ENCODE peak calls at places on chromosome 1, in nine cellular contexts. One of them, this sample, is unnamed.

GRCh38 chr1:146012703-146013565 is 8.6 kb downstream of the HJV start:
- DNase-seq in mesenteric fat pad: no peak
- DNase-seq in EL: peak; percentile 81
- DNase-seq in NCI-H460: peak; percentile 84
- DNase-seq in GM13977: peak; percentile 71
- DNase-seq in activated T-cell treated with anti-CD3 and anti-CD28 coated beads for 48 hours: no peak
- DNase-seq in nucleus accumbens: no peak
- DNase-seq in mucosa of gallbladder: peak; percentile 72
- DNase-seq in tibial nerve: peak; percentile 87
- DNase-seq in this sample: peak; percentile 65

GRCh38 chr1:10901091-10901893 is 104.8 kb upstream of the CASZ1 start:
- DNase-seq in tibial nerve: no peak
- DNase-seq in mucosa of gallbladder: no peak
- DNase-seq in nucleus accumbens: no peak
- DNase-seq in activated T-cell treated with anti-CD3 and anti-CD28 coated beads for 48 hours: no peak
- DNase-seq in mesenteric fat pad: no peak
- DNase-seq in EL: no peak
- DNase-seq in NCI-H460: no peak
- DNase-seq in GM13977: no peak
- DNase-seq in this sample: no peak

GRCh38 chr1:194339451-194339850 is 1153.0 kb upstream of the B3GALT2 start:
- DNase-seq in GM13977: no peak
- DNase-seq in nucleus accumbens: no peak
- DNase-seq in EL: no peak
- DNase-seq in mucosa of gallbladder: no peak
- DNase-seq in mesenteric fat pad: no peak
- DNase-seq in activated T-cell treated with anti-CD3 and anti-CD28 coated beads for 48 hours: no peak
- DNase-seq in NCI-H460: no peak
- DNase-seq in tibial nerve: no peak
- DNase-seq in this sample: no peak

GRCh38 chr1:156490401-156491032 is 10.1 kb downstream of the MEF2D start:
- DNase-seq in activated T-cell treated with anti-CD3 and anti-CD28 coated beads for 48 hours: no peak
- DNase-seq in GM13977: no peak
- DNase-seq in mucosa of gallbladder: no peak
- DNase-seq in tibial nerve: no peak
- DNase-seq in EL: peak; percentile 33
- DNase-seq in nucleus accumbens: no peak
- DNase-seq in NCI-H460: no peak
- DNase-seq in mesenteric fat pad: no peak
- DNase-seq in this sample: no peak

GRCh38 chr1:7783178-7783711 is 846 bp upstream of the PER3 start:
- DNase-seq in mucosa of gallbladder: peak; percentile 56
- DNase-seq in NCI-H460: peak; percentile 2
- DNase-seq in activated T-cell treated with anti-CD3 and anti-CD28 coated beads for 48 hours: peak; percentile 39
- DNase-seq in mesenteric fat pad: peak; percentile 91
- DNase-seq in tibial nerve: peak; percentile 43
- DNase-seq in nucleus accumbens: no peak
- DNase-seq in EL: peak; percentile 78
- DNase-seq in GM13977: peak; percentile 76
- DNase-seq in this sample: no peak

GRCh38 chr1:89771991-89772560 is 48.8 kb upstream of the LRRC8D start:
- DNase-seq in mucosa of gallbladder: no peak
- DNase-seq in nucleus accumbens: no peak
- DNase-seq in NCI-H460: no peak
- DNase-seq in tibial nerve: no peak
- DNase-seq in mesenteric fat pad: no peak
- DNase-seq in GM13977: no peak
- DNase-seq in activated T-cell treated with anti-CD3 and anti-CD28 coated beads for 48 hours: no peak
- DNase-seq in EL: no peak
- DNase-seq in this sample: no peak

GRCh38 chr1:26537951-26538352 is 8.4 kb downstream of the RPS6KA1 start:
- DNase-seq in GM13977: peak; percentile 64
- DNase-seq in NCI-H460: no peak
- DNase-seq in mucosa of gallbladder: peak; percentile 32
- DNase-seq in activated T-cell treated with anti-CD3 and anti-CD28 coated beads for 48 hours: no peak
- DNase-seq in nucleus accumbens: peak; percentile 10
- DNase-seq in tibial nerve: no peak
- DNase-seq in EL: no peak
- DNase-seq in mesenteric fat pad: no peak
- DNase-seq in this sample: no peak

GRCh38 chr1:7434566-7434965 is 336.5 kb upstream of the VAMP3 start:
- DNase-seq in NCI-H460: no peak
- DNase-seq in EL: no peak
- DNase-seq in tibial nerve: no peak
- DNase-seq in GM13977: no peak
- DNase-seq in mesenteric fat pad: no peak
- DNase-seq in nucleus accumbens: no peak
- DNase-seq in mucosa of gallbladder: no peak
- DNase-seq in activated T-cell treated with anti-CD3 and anti-CD28 coated beads for 48 hours: no peak
- DNase-seq in this sample: no peak

GRCh38 chr1:234776256-234776874 is 166.4 kb upstream of the IRF2BP2 start:
- DNase-seq in NCI-H460: no peak
- DNase-seq in mesenteric fat pad: peak; percentile 92
- DNase-seq in tibial nerve: no peak
- DNase-seq in nucleus accumbens: no peak
- DNase-seq in GM13977: peak; percentile 16
- DNase-seq in activated T-cell treated with anti-CD3 and anti-CD28 coated beads for 48 hours: no peak
- DNase-seq in EL: no peak
- DNase-seq in mucosa of gallbladder: no peak
- DNase-seq in this sample: no peak

GRCh38 chr1:59214764-59215208 is 82.1 kb upstream of the FGGY start:
- DNase-seq in EL: no peak
- DNase-seq in GM13977: no peak
- DNase-seq in mesenteric fat pad: no peak
- DNase-seq in NCI-H460: no peak
- DNase-seq in nucleus accumbens: no peak
- DNase-seq in mucosa of gallbladder: peak; percentile 14
- DNase-seq in activated T-cell treated with anti-CD3 and anti-CD28 coated beads for 48 hours: no peak
- DNase-seq in tibial nerve: no peak
- DNase-seq in this sample: no peak

GRCh38 chr1:37137018-37137417 is 102.7 kb upstream of the GRIK3 start:
- DNase-seq in tibial nerve: no peak
- DNase-seq in nucleus accumbens: no peak
- DNase-seq in NCI-H460: no peak
- DNase-seq in activated T-cell treated with anti-CD3 and anti-CD28 coated beads for 48 hours: no peak
- DNase-seq in mesenteric fat pad: no peak
- DNase-seq in mucosa of gallbladder: no peak
- DNase-seq in GM13977: no peak
- DNase-seq in EL: no peak
- DNase-seq in this sample: no peak

GRCh38 chr1:179930867-179931266 is 23.7 kb upstream of the CEP350 start:
- DNase-seq in tibial nerve: no peak
- DNase-seq in NCI-H460: no peak
- DNase-seq in EL: no peak
- DNase-seq in mucosa of gallbladder: no peak
- DNase-seq in nucleus accumbens: no peak
- DNase-seq in mesenteric fat pad: no peak
- DNase-seq in activated T-cell treated with anti-CD3 and anti-CD28 coated beads for 48 hours: no peak
- DNase-seq in GM13977: no peak
- DNase-seq in this sample: no peak

GRCh38 chr1:3530931-3531818 is 76.7 kb downstream of the ARHGEF16 start:
- DNase-seq in activated T-cell treated with anti-CD3 and anti-CD28 coated beads for 48 hours: peak; percentile 78
- DNase-seq in EL: peak; percentile 88
- DNase-seq in tibial nerve: peak; percentile 54
- DNase-seq in mucosa of gallbladder: peak; percentile 86
- DNase-seq in NCI-H460: peak; percentile 67
- DNase-seq in mesenteric fat pad: no peak
- DNase-seq in GM13977: peak; percentile 77
- DNase-seq in nucleus accumbens: peak; percentile 67
- DNase-seq in this sample: peak; percentile 81

This sample was measured in CD4-positive, alpha-beta memory T cell.